ENCODE peak calls at places on chromosomes 1 and 21, in six cellular contexts. H is uterus, V is tibial artery, G is right cardiac atrium, P is mammary epithelial cell, K is ovary. C is an unnamed sample.
A peak's percentile ranks its signal among the peaks of the same experiment; 100 is the strongest.

GRCh38 chr1:19164274-19165015 is 45.6 kb downstream of the UBR4 start:
- DNase-seq in G (no peak), V (no peak), H (no peak), K (no peak), P (peak; percentile 13), C (no peak)

GRCh38 chr1:206792939-206793607 is 20.8 kb upstream of the IL10 start:
- DNase-seq in P (no peak), K (no peak), H (no peak), G (no peak), V (no peak), C (no peak)

GRCh38 chr1:193514397-193514796 is 328.0 kb upstream of the B3GALT2 start:
- DNase-seq in G (no peak), P (no peak), V (no peak), K (no peak), H (no peak), C (no peak)

GRCh38 chr1:246320286-246320685 is 186.8 kb downstream of the SMYD3 start:
- DNase-seq in K (no peak), P (no peak), H (no peak), V (no peak), G (no peak), C (peak; percentile 44)

GRCh38 chr1:162151900-162152829 is 82.7 kb downstream of the NOS1AP start:
- DNase-seq in K (no peak), H (no peak), G (no peak), P (no peak), V (no peak), C (peak; percentile 9)

GRCh38 chr1:67572217-67572593 is 112.8 kb upstream of the GADD45A start:
- DNase-seq in G (no peak), V (no peak), P (no peak), K (no peak), H (no peak), C (no peak)

GRCh38 chr1:37480125-37480466 is 5.7 kb downstream of the ZC3H12A start:
- DNase-seq in H (no peak), V (no peak), P (no peak), G (no peak), K (peak; percentile 49), C (no peak)

GRCh38 chr1:175200626-175201025 is 8.1 kb upstream of the KIAA0040 start:
- DNase-seq in P (no peak), V (no peak), H (no peak), G (no peak), K (no peak), C (no peak)

GRCh38 chr1:201213106-201213770 is 22.6 kb downstream of the IGFN1 start:
- DNase-seq in P (no peak), H (no peak), G (no peak), K (peak; percentile 7), V (no peak), C (no peak)

GRCh38 chr21:25999935-26000582 is 170.5 kb downstream of the APP start:
- DNase-seq in K (no peak), P (no peak), H (no peak), G (no peak), V (no peak), C (no peak)

GRCh38 chr1:189606795-189607476 is 870.7 kb downstream of the BRINP3 start:
- DNase-seq in V (no peak), H (no peak), G (no peak), P (peak; percentile 69), K (no peak), C (peak; percentile 58)

GRCh38 chr1:24745711-24746582 is 700 bp downstream of the CLIC4 start:
- DNase-seq in H (peak; percentile 84), P (peak; percentile 80), K (peak; percentile 70), V (peak; percentile 89), G (peak; percentile 78), C (peak; percentile 86)

GRCh38 chr1:155113450-155113985 is 14.2 kb upstream of the EFNA1 start:
- DNase-seq in K (no peak), G (no peak), H (no peak), P (no peak), V (no peak), C (no peak)

GRCh38 chr1:64220241-64220640 is 16.8 kb downstream of the UBE2U start:
- DNase-seq in H (no peak), V (no peak), P (no peak), K (no peak), G (no peak), C (no peak)

GRCh38 chr21:44748621-44749020 is 37.2 kb upstream of the TSPEAR start:
- DNase-seq in H (no peak), K (no peak), P (no peak), G (peak; percentile 46), V (no peak), C (no peak)

GRCh38 chr1:90713741-90714509 is 3.2 kb downstream of the BARHL2 start:
- DNase-seq in G (no peak), P (no peak), H (no peak), K (no peak), V (no peak), C (no peak)

GRCh38 chr1:3618576-3618903 is 6.3 kb upstream of the TPRG1L start:
- DNase-seq in H (no peak), P (no peak), V (no peak), K (no peak), G (no peak), C (no peak)

GRCh38 chr1:7705048-7705907 is 65.8 kb upstream of the VAMP3 start:
- DNase-seq in K (peak; percentile 46), G (peak; percentile 81), H (peak; percentile 46), P (peak; percentile 28), V (no peak), C (no peak)

GRCh38 chr1:88763649-88764406 is 79.8 kb downstream of the PKN2 start:
- DNase-seq in G (no peak), P (peak; percentile 20), H (no peak), V (no peak), K (no peak), C (peak; percentile 44)

GRCh38 chr1:1302006-1302430 is 5.7 kb downstream of the ACAP3 start:
- DNase-seq in G (no peak), V (no peak), K (no peak), P (no peak), H (no peak), C (peak; percentile 32)

GRCh38 chr1:151809625-151810556 is 4.7 kb upstream of the LINGO4 start:
- DNase-seq in K (no peak), P (no peak), H (no peak), V (no peak), G (no peak), C (no peak)

GRCh38 chr1:170692866-170693575 is 29.1 kb downstream of the PRRX1 start:
- DNase-seq in G (no peak), V (no peak), K (no peak), H (no peak), P (peak; percentile 2), C (peak; percentile 87)

GRCh38 chr1:1574721-1575537 is at the start of gene SSU72:
- DNase-seq in H (peak; percentile 91), G (peak; percentile 97), P (peak; percentile 87), K (peak; percentile 96), V (peak; percentile 92), C (peak; percentile 95)

GRCh38 chr1:163528710-163529348 is 207.1 kb downstream of the NUF2 start:
- DNase-seq in V (no peak), K (no peak), P (peak; percentile 5), H (peak; percentile 32), G (no peak), C (peak; percentile 75)

GRCh38 chr1:111887385-111887784 is 102.1 kb downstream of the KCND3 start:
- DNase-seq in V (no peak), K (no peak), P (no peak), H (no peak), G (no peak), C (no peak)

DNA sequence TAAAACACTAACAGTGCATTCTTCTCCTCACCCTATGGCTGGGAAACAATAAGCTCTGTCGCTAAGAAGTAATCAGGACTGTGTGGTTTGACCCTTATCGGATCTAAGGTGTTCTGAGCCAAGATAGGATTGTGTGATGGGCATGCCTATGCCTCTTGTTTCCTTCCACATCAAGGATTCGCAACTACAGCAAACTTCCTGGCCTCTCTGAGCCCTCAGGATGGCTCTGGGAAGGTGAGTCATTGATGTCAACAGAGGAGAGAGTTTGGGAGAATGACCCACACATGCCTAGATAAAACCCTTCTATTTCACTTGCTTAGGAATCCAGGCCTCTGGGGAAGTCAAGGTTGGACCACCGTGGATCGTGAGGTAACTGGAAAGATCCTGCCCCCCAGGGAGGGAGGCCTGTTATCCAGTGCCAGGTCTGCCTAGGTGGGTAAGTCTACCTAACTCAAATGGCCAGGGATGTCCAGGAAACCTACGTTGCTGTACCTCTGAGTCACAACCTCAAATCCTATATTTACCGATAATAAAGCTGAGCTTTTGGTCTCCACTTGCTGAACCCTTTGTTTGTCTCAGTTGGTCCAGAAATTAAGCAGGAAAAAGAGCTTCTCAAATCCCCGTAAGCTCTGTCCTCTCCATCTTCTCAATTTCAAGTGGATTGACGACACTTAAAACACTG is 27.4 kb downstream of the TIAM1 start:
- DNase-seq in H (no peak), V (no peak), G (no peak), K (no peak), P (peak; percentile 71), C (no peak)
- H3K4me1 ChIP-seq in H (no peaks in the 10 kb centered on the region), V (no peaks in the 10 kb centered on the region), G (no peaks in the 10 kb centered on the region), K (no peaks in the 10 kb centered on the region), P (peaks cover 11% of the 10 kb centered on the region), C (no peaks in the 10 kb centered on the region)

GRCh38 chr1:54287176-54287650 is 87.2 kb downstream of the MRPL37 start:
- DNase-seq in V (peak; percentile 88), P (peak; percentile 65), H (peak; percentile 88), G (peak; percentile 90), K (peak; percentile 86), C (peak; percentile 29)
- H3K4me1 ChIP-seq in V (peaks cover 100% of the 10 kb centered on the region), P (peaks cover 16% of the 10 kb centered on the region), H (peaks cover 47% of the 10 kb centered on the region), G (peaks cover 35% of the 10 kb centered on the region), K (peaks cover 61% of the 10 kb centered on the region), C (peaks cover 38% of the 10 kb centered on the region)

DNA sequence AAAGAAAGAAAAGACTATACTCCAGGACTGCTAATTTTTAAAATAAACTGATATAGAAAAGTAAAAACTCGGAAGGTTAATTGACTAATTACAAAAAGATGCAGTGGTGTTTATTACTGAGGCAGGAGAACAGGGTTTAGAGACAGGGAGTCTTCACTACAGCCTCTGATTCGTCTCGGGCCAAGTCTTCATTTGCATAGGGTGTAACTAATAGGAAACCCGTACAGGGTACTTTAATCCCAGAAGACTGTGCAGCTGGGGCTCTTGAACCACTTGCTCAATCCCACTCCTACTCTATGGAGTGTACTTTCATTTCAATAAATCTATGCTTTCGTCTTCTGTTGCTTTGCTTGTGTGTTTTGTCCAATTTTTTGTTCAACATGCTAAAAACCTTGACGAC is 8.2 kb downstream of the SDHB start:
- DNase-seq in V (no peak), H (no peak), P (no peak), G (no peak), K (no peak), C (peak; percentile 20)
- H3K4me1 ChIP-seq in V (peaks cover 12% of the 10 kb centered on the region), H (peaks cover 5% of the 10 kb centered on the region), P (peaks cover 3% of the 10 kb centered on the region), G (no peaks in the 10 kb centered on the region), K (peaks cover 3% of the 10 kb centered on the region), C (peaks cover 22% of the 10 kb centered on the region)

GRCh38 chr1:172141351-172142000 is 279.0 kb upstream of the C1orf105 start:
- DNase-seq in V (no peak), H (no peak), G (no peak), P (no peak), K (no peak), C (peak; percentile 31)
- H3K4me1 ChIP-seq in V (peaks cover 47% of the 10 kb centered on the region), H (no peaks in the 10 kb centered on the region), G (peaks cover 1% of the 10 kb centered on the region), P (peaks cover 27% of the 10 kb centered on the region), K (peaks cover 1% of the 10 kb centered on the region), C (peaks cover 47% of the 10 kb centered on the region)

GRCh38 chr1:101257500-101258325 is 20.9 kb downstream of the S1PR1 start:
- DNase-seq in H (no peak), V (no peak), G (no peak), K (no peak), P (peak; percentile 42), C (no peak)
- H3K4me1 ChIP-seq in H (no peaks in the 10 kb centered on the region), V (peaks cover 8% of the 10 kb centered on the region), G (peaks cover 6% of the 10 kb centered on the region), K (no peaks in the 10 kb centered on the region), P (peaks cover 29% of the 10 kb centered on the region), C (peaks cover 23% of the 10 kb centered on the region)

C was measured in adipocyte.